ENCODE peak calls at places on chromosomes 13 and 19, in seven cellular contexts. One of them, this sample, is unnamed.

GRCh38 chr13:44117351-44117750 is 237.6 kb downstream of the LACC1 start:
- DNase-seq in body of pancreas: no peak
- DNase-seq in breast epithelium: no peak
- DNase-seq in IMR-90: peak; percentile 48
- DNase-seq in tibial artery: no peak
- DNase-seq in BE2C: no peak
- DNase-seq in thoracic aorta: no peak
- DNase-seq in this sample: peak; percentile 17

GRCh38 chr19:6739884-6740588 is 556 bp downstream of the TRIP10 start:
- DNase-seq in body of pancreas: peak; percentile 51
- DNase-seq in breast epithelium: no peak
- DNase-seq in thoracic aorta: no peak
- DNase-seq in BE2C: no peak
- DNase-seq in IMR-90: no peak
- DNase-seq in tibial artery: no peak
- DNase-seq in this sample: peak; percentile 51

GRCh38 chr19:3612330-3612729 is 5.7 kb upstream of the TBXA2R start:
- DNase-seq in BE2C: no peak
- DNase-seq in thoracic aorta: no peak
- DNase-seq in breast epithelium: no peak
- DNase-seq in tibial artery: no peak
- DNase-seq in IMR-90: no peak
- DNase-seq in body of pancreas: no peak
- DNase-seq in this sample: no peak

GRCh38 chr13:92804346-92804745 is 422.3 kb upstream of the GPC6 start:
- DNase-seq in IMR-90: peak; percentile 64
- DNase-seq in thoracic aorta: no peak
- DNase-seq in body of pancreas: no peak
- DNase-seq in tibial artery: no peak
- DNase-seq in breast epithelium: no peak
- DNase-seq in BE2C: no peak
- DNase-seq in this sample: no peak

GRCh38 chr13:77728265-77728966 is 30.9 kb downstream of the SLAIN1 start:
- DNase-seq in thoracic aorta: no peak
- DNase-seq in tibial artery: no peak
- DNase-seq in body of pancreas: no peak
- DNase-seq in BE2C: no peak
- DNase-seq in IMR-90: no peak
- DNase-seq in breast epithelium: no peak
- DNase-seq in this sample: peak; percentile 30

GRCh38 chr13:38348890-38349289 is 761 bp upstream of the UFM1 start:
- DNase-seq in tibial artery: no peak
- DNase-seq in thoracic aorta: no peak
- DNase-seq in BE2C: no peak
- DNase-seq in IMR-90: peak; percentile 40
- DNase-seq in breast epithelium: no peak
- DNase-seq in body of pancreas: no peak
- DNase-seq in this sample: no peak

GRCh38 chr19:3771033-3771905 is 759 bp downstream of the RAX2 start:
- DNase-seq in body of pancreas: no peak
- DNase-seq in breast epithelium: no peak
- DNase-seq in BE2C: no peak
- DNase-seq in tibial artery: no peak
- DNase-seq in IMR-90: no peak
- DNase-seq in thoracic aorta: no peak
- DNase-seq in this sample: no peak

GRCh38 chr13:48489003-48489402 is 43.9 kb downstream of the RCBTB2 start:
- DNase-seq in breast epithelium: no peak
- DNase-seq in IMR-90: no peak
- DNase-seq in body of pancreas: no peak
- DNase-seq in thoracic aorta: no peak
- DNase-seq in BE2C: no peak
- DNase-seq in tibial artery: no peak
- DNase-seq in this sample: no peak

GRCh38 chr13:40581277-40581579 is 85.2 kb downstream of the FOXO1 start:
- DNase-seq in BE2C: no peak
- DNase-seq in breast epithelium: no peak
- DNase-seq in IMR-90: no peak
- DNase-seq in tibial artery: no peak
- DNase-seq in thoracic aorta: no peak
- DNase-seq in body of pancreas: no peak
- DNase-seq in this sample: no peak

GRCh38 chr13:100039740-100040139 is 49.2 kb upstream of the PCCA start:
- DNase-seq in tibial artery: no peak
- DNase-seq in thoracic aorta: no peak
- DNase-seq in breast epithelium: no peak
- DNase-seq in body of pancreas: no peak
- DNase-seq in BE2C: no peak
- DNase-seq in IMR-90: peak; percentile 3
- DNase-seq in this sample: peak; percentile 18

GRCh38 chr19:50202962-50203280 is 501 bp upstream of the MYH14 start:
- DNase-seq in breast epithelium: no peak
- DNase-seq in tibial artery: no peak
- DNase-seq in body of pancreas: no peak
- DNase-seq in IMR-90: no peak
- DNase-seq in thoracic aorta: no peak
- DNase-seq in BE2C: no peak
- DNase-seq in this sample: no peak

GRCh38 chr19:29326849-29327840 is 114.2 kb upstream of the UQCRFS1 start:
- DNase-seq in breast epithelium: no peak
- DNase-seq in IMR-90: no peak
- DNase-seq in tibial artery: no peak
- DNase-seq in body of pancreas: no peak
- DNase-seq in thoracic aorta: no peak
- DNase-seq in BE2C: no peak
- DNase-seq in this sample: no peak

GRCh38 chr13:30837227-30838159 is 68.6 kb upstream of the MEDAG start:
- DNase-seq in breast epithelium: no peak
- DNase-seq in IMR-90: no peak
- DNase-seq in body of pancreas: no peak
- DNase-seq in thoracic aorta: no peak
- DNase-seq in BE2C: no peak
- DNase-seq in tibial artery: no peak
- DNase-seq in this sample: no peak

GRCh38 chr13:99064624-99065249 is 86.9 kb upstream of the DOCK9 start:
- DNase-seq in BE2C: no peak
- DNase-seq in tibial artery: no peak
- DNase-seq in IMR-90: no peak
- DNase-seq in body of pancreas: no peak
- DNase-seq in thoracic aorta: no peak
- DNase-seq in breast epithelium: no peak
- DNase-seq in this sample: peak; percentile 33

GRCh38 chr13:19587635-19588300 is 26.4 kb upstream of the TPTE2 start:
- DNase-seq in breast epithelium: no peak
- DNase-seq in tibial artery: no peak
- DNase-seq in body of pancreas: peak; percentile 12
- DNase-seq in IMR-90: peak; percentile 52
- DNase-seq in BE2C: peak; percentile 43
- DNase-seq in thoracic aorta: no peak
- DNase-seq in this sample: peak; percentile 57

GRCh38 chr19:6376512-6377193 is 920 bp upstream of the PSPN start:
- DNase-seq in breast epithelium: no peak
- DNase-seq in BE2C: no peak
- DNase-seq in tibial artery: no peak
- DNase-seq in thoracic aorta: no peak
- DNase-seq in body of pancreas: no peak
- DNase-seq in IMR-90: no peak
- DNase-seq in this sample: no peak

GRCh38 chr13:24894972-24895300 is 131.0 kb downstream of the RNF17 start:
- DNase-seq in body of pancreas: no peak
- DNase-seq in BE2C: no peak
- DNase-seq in breast epithelium: no peak
- DNase-seq in tibial artery: no peak
- DNase-seq in IMR-90: no peak
- DNase-seq in thoracic aorta: no peak
- DNase-seq in this sample: no peak

GRCh38 chr19:35792312-35792711 is 16.9 kb downstream of the ARHGAP33 start:
- DNase-seq in breast epithelium: no peak
- DNase-seq in thoracic aorta: no peak
- DNase-seq in IMR-90: no peak
- DNase-seq in tibial artery: no peak
- DNase-seq in body of pancreas: no peak
- DNase-seq in BE2C: no peak
- DNase-seq in this sample: no peak

GRCh38 chr19:49069026-49069425 is 3.5 kb downstream of the KCNA7 start:
- DNase-seq in body of pancreas: no peak
- DNase-seq in breast epithelium: no peak
- DNase-seq in BE2C: no peak
- DNase-seq in tibial artery: no peak
- DNase-seq in thoracic aorta: no peak
- DNase-seq in IMR-90: no peak
- DNase-seq in this sample: no peak

GRCh38 chr19:49070416-49070815 is 2.1 kb downstream of the KCNA7 start:
- DNase-seq in breast epithelium: no peak
- DNase-seq in BE2C: no peak
- DNase-seq in thoracic aorta: no peak
- DNase-seq in tibial artery: no peak
- DNase-seq in IMR-90: no peak
- DNase-seq in body of pancreas: no peak
- DNase-seq in this sample: no peak

GRCh38 chr19:49064768-49065611 is at the start of gene NTF4:
- DNase-seq in thoracic aorta: no peak
- DNase-seq in IMR-90: no peak
- DNase-seq in breast epithelium: peak; percentile 52
- DNase-seq in tibial artery: no peak
- DNase-seq in body of pancreas: peak; percentile 39
- DNase-seq in BE2C: peak; percentile 69
- DNase-seq in this sample: peak; percentile 45

GRCh38 chr19:49065905-49066512 is 1.4 kb upstream of the NTF4 start:
- DNase-seq in tibial artery: no peak
- DNase-seq in BE2C: no peak
- DNase-seq in IMR-90: no peak
- DNase-seq in thoracic aorta: no peak
- DNase-seq in body of pancreas: no peak
- DNase-seq in breast epithelium: no peak
- DNase-seq in this sample: no peak

GRCh38 chr19:49067554-49067953 is 2.9 kb upstream of the NTF4 start:
- DNase-seq in BE2C: no peak
- DNase-seq in thoracic aorta: no peak
- DNase-seq in breast epithelium: no peak
- DNase-seq in IMR-90: no peak
- DNase-seq in body of pancreas: no peak
- DNase-seq in tibial artery: no peak
- DNase-seq in this sample: no peak
- H3K27me3 ChIP-seq in BE2C: peaks cover 5% of the 10 kb centered on the region
- H3K27me3 ChIP-seq in thoracic aorta: no peaks in the 10 kb centered on the region
- H3K27me3 ChIP-seq in breast epithelium: peaks cover 27% of the 10 kb centered on the region
- H3K27me3 ChIP-seq in IMR-90: peaks cover 59% of the 10 kb centered on the region
- H3K27me3 ChIP-seq in body of pancreas: no peaks in the 10 kb centered on the region
- H3K27me3 ChIP-seq in tibial artery: peaks cover 3% of the 10 kb centered on the region
- H3K27me3 ChIP-seq in this sample: peaks cover 27% of the 10 kb centered on the region

DNA sequence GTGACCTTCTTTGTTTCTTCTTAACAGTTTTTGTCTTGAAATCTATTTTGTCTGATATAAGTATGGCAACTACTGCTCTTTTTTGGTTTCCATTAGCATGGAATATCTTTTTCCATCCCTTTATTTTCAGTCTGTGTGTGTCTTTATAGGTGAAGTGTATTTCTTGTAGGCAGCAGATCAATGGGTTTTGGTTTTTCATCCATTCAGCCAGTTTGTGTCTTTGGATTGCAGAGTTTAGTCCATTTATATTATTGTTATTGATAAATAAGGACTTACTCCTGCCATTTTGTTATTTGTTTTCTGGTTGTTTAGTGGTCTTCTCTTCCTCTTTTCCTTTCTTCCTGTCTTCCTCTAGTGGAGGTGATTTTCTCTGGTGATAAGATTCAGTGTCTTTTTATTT is 54.4 kb downstream of the ZNF136 start:
- DNase-seq in BE2C: no peak
- DNase-seq in body of pancreas: no peak
- DNase-seq in tibial artery: no peak
- DNase-seq in breast epithelium: no peak
- DNase-seq in IMR-90: no peak
- DNase-seq in thoracic aorta: no peak
- DNase-seq in this sample: no peak
- H3K4me3 ChIP-seq in BE2C: no peak overlapping the region
- H3K4me3 ChIP-seq in body of pancreas: no peak overlapping the region
- H3K4me3 ChIP-seq in tibial artery: no peak overlapping the region
- H3K4me3 ChIP-seq in breast epithelium: no peak overlapping the region
- H3K4me3 ChIP-seq in IMR-90: no peak overlapping the region
- H3K4me3 ChIP-seq in thoracic aorta: no peak overlapping the region
- H3K4me3 ChIP-seq in this sample: no peak overlapping the region

DNA sequence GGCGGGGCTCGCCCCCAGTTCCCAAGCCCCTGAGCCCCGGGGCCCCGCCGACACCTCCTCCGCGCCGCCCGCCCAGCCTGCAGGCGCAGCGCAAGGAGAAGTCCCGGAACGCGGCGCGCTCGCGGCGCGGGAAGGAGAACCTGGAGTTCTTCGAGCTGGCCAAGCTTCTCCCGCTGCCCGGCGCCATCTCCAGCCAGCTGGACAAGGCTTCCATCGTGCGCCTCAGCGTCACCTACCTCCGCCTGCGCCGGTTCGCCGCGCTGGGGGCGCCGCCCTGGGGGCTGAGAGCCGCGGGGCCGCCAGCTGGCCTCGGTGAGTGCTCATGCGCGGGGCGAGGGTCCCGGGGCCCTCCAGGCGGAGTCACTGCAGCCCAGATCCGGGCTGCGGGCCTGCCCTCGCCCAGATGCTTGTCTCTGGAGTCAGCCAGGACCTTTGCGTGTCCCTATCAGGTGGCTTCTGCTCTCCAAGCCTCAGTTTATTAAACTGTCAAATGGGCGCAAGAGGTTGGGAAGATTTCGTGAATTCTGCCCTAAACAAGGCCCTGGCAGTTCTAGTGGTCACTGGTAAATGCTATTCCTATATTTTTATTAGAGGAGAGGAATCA is 2.0 kb downstream of the NPAS1 start:
- DNase-seq in thoracic aorta: no peak
- DNase-seq in breast epithelium: no peak
- DNase-seq in BE2C: no peak
- DNase-seq in tibial artery: no peak
- DNase-seq in IMR-90: no peak
- DNase-seq in body of pancreas: no peak
- DNase-seq in this sample: no peak
- H3K27me3 ChIP-seq in thoracic aorta: peaks cover 13% of the 10 kb centered on the region
- H3K27me3 ChIP-seq in breast epithelium: peaks cover 52% of the 10 kb centered on the region
- H3K27me3 ChIP-seq in BE2C: peaks cover 69% of the 10 kb centered on the region
- H3K27me3 ChIP-seq in tibial artery: no peaks in the 10 kb centered on the region
- H3K27me3 ChIP-seq in IMR-90: peaks cover 48% of the 10 kb centered on the region
- H3K27me3 ChIP-seq in body of pancreas: no peaks in the 10 kb centered on the region
- H3K27me3 ChIP-seq in this sample: peaks cover 29% of the 10 kb centered on the region

DNA sequence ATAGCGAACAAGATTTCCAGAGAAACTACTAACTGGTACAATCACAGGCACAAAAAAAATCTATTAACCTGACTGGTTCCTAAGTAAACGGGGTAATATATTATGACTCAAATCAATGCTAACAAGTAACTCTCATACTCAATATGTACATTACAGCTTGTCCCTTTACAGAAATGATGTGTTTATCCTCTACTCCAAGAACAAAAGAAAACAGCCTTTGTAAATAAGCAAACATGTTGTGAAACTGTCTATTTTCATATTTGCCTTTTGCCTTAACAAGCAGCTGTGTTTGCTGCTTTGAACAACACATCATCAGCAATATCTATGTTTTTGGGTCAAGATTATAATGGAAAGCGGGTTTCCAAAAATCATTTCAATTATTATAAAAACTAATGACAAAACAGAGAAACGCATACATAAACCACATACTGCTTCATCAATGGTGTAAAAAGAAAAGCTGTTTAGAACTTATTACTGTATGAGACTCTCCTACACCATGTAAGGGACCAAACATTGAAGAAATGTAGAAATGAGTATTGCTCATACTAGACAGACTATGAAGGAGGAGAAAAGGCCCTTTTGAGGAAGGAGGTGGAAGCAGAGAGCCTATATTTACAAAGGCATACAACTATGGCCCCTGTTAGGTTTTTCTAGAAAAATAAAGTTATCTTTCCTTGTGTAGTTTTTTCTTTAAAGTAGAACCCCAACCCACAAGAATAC is 14.8 kb downstream of the TBC1D4 start:
- DNase-seq in IMR-90: no peak
- DNase-seq in tibial artery: no peak
- DNase-seq in thoracic aorta: no peak
- DNase-seq in breast epithelium: no peak
- DNase-seq in body of pancreas: no peak
- DNase-seq in BE2C: no peak
- DNase-seq in this sample: no peak
- H3K4me3 ChIP-seq in IMR-90: no peak overlapping the region
- H3K4me3 ChIP-seq in tibial artery: no peak overlapping the region
- H3K4me3 ChIP-seq in thoracic aorta: no peak overlapping the region
- H3K4me3 ChIP-seq in breast epithelium: no peak overlapping the region
- H3K4me3 ChIP-seq in body of pancreas: no peak overlapping the region
- H3K4me3 ChIP-seq in BE2C: no peak overlapping the region
- H3K4me3 ChIP-seq in this sample: no peak overlapping the region

This sample was measured in SJCRH30.